ENCODE peak calls at places on chromosomes 2 and 18, in ten cellular contexts. One of them, this sample, is unnamed.

GRCh38 chr2:121626777-121627524 is 22.3 kb downstream of the CLASP1 start:
- DNase-seq in stomach: peak
- DNase-seq in psoas muscle: peak
- DNase-seq in left lung: no peak
- DNase-seq in breast epithelium: peak
- DNase-seq in GM12865: no peak
- DNase-seq in astrocyte of the cerebellum: peak
- DNase-seq in fibroblast of lung: peak
- DNase-seq in spleen: no peak
- DNase-seq in cardiac muscle cell: peak
- DNase-seq in this sample: peak

GRCh38 chr2:24623535-24623934 is 132.5 kb downstream of the NCOA1 start:
- DNase-seq in psoas muscle: no peak
- DNase-seq in spleen: no peak
- DNase-seq in stomach: no peak
- DNase-seq in astrocyte of the cerebellum: no peak
- DNase-seq in cardiac muscle cell: no peak
- DNase-seq in fibroblast of lung: no peak
- DNase-seq in breast epithelium: no peak
- DNase-seq in left lung: no peak
- DNase-seq in GM12865: no peak
- DNase-seq in this sample: no peak

GRCh38 chr2:85601771-85602475 is 575 bp downstream of the TMEM150A start:
- DNase-seq in cardiac muscle cell: peak
- DNase-seq in breast epithelium: peak
- DNase-seq in fibroblast of lung: peak
- DNase-seq in psoas muscle: peak
- DNase-seq in astrocyte of the cerebellum: no peak
- DNase-seq in spleen: peak
- DNase-seq in stomach: peak
- DNase-seq in left lung: peak
- DNase-seq in GM12865: no peak
- DNase-seq in this sample: peak

GRCh38 chr18:47595816-47596501 is 334.5 kb downstream of the SMAD2 start:
- DNase-seq in psoas muscle: no peak
- DNase-seq in stomach: no peak
- DNase-seq in cardiac muscle cell: no peak
- DNase-seq in fibroblast of lung: no peak
- DNase-seq in spleen: no peak
- DNase-seq in GM12865: peak
- DNase-seq in breast epithelium: no peak
- DNase-seq in astrocyte of the cerebellum: no peak
- DNase-seq in left lung: no peak
- DNase-seq in this sample: no peak

GRCh38 chr2:16206191-16206944 is 266.0 kb downstream of the MYCN start:
- DNase-seq in psoas muscle: no peak
- DNase-seq in spleen: no peak
- DNase-seq in left lung: no peak
- DNase-seq in fibroblast of lung: no peak
- DNase-seq in GM12865: no peak
- DNase-seq in cardiac muscle cell: no peak
- DNase-seq in breast epithelium: no peak
- DNase-seq in astrocyte of the cerebellum: no peak
- DNase-seq in stomach: no peak
- DNase-seq in this sample: no peak

GRCh38 chr2:99691931-99692330 is 202.1 kb upstream of the REV1 start:
- DNase-seq in left lung: no peak
- DNase-seq in spleen: no peak
- DNase-seq in breast epithelium: no peak
- DNase-seq in fibroblast of lung: peak
- DNase-seq in psoas muscle: peak
- DNase-seq in cardiac muscle cell: no peak
- DNase-seq in astrocyte of the cerebellum: no peak
- DNase-seq in GM12865: no peak
- DNase-seq in stomach: no peak
- DNase-seq in this sample: no peak

GRCh38 chr18:22021701-22022100 is 147.7 kb upstream of the GATA6 start:
- DNase-seq in stomach: peak
- DNase-seq in psoas muscle: no peak
- DNase-seq in GM12865: no peak
- DNase-seq in fibroblast of lung: no peak
- DNase-seq in cardiac muscle cell: no peak
- DNase-seq in breast epithelium: no peak
- DNase-seq in spleen: no peak
- DNase-seq in astrocyte of the cerebellum: no peak
- DNase-seq in left lung: no peak
- DNase-seq in this sample: no peak

GRCh38 chr2:23367760-23368159 is 17.2 kb upstream of the KLHL29 start:
- DNase-seq in stomach: no peak
- DNase-seq in psoas muscle: no peak
- DNase-seq in cardiac muscle cell: peak
- DNase-seq in fibroblast of lung: peak
- DNase-seq in spleen: no peak
- DNase-seq in left lung: no peak
- DNase-seq in breast epithelium: no peak
- DNase-seq in GM12865: no peak
- DNase-seq in astrocyte of the cerebellum: no peak
- DNase-seq in this sample: peak

GRCh38 chr2:231627384-231628156 is 34.9 kb downstream of the TEX44 start:
- DNase-seq in cardiac muscle cell: peak
- DNase-seq in psoas muscle: no peak
- DNase-seq in stomach: no peak
- DNase-seq in spleen: no peak
- DNase-seq in astrocyte of the cerebellum: no peak
- DNase-seq in GM12865: no peak
- DNase-seq in breast epithelium: no peak
- DNase-seq in left lung: no peak
- DNase-seq in fibroblast of lung: no peak
- DNase-seq in this sample: peak

GRCh38 chr2:21118302-21118920 is 5.4 kb upstream of the TDRD15 start:
- DNase-seq in cardiac muscle cell: peak
- DNase-seq in psoas muscle: no peak
- DNase-seq in GM12865: peak
- DNase-seq in astrocyte of the cerebellum: no peak
- DNase-seq in breast epithelium: no peak
- DNase-seq in spleen: no peak
- DNase-seq in left lung: no peak
- DNase-seq in stomach: no peak
- DNase-seq in fibroblast of lung: peak
- DNase-seq in this sample: peak

DNA sequence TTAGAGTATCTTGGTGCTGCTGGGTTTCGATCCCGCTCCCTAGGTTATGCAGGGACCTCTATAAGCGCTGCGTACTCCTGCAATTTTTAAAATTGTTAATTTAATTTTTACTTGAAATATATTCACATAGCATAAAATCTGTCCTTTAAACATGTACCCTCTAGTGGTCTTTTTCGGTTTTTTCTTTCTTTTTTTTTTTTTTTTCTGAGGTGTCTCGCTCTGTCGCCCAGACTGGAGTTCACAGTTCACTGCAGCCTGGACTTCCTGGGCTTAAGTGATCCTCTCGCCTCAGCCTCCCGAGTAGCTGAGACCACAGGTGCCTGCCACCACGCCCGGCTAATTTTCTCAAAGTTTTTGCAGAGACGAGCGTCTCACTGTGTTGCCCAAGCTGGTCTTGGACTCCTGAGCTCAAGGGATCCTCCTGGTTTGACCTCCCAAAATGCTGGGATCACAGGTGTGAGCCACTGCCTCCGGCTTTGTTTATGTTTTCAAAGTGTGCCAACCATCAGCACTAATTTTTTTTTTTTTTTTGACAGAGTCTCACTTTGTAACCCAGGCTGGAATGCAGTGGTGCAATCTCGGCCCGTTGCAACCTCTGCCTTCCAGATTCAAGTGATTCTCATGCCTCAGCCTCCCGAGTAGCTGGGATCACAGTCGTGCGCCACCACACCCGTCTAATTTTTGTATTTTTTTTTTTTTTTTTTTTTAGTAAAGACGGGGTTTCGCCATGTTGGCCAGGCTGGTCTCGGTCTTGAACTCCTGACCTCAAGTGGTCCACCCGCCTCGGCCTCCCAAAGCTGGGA is 585 bp upstream of the MOB1A start:
- DNase-seq in cardiac muscle cell: peak
- DNase-seq in stomach: no peak
- DNase-seq in left lung: no peak
- DNase-seq in spleen: peak
- DNase-seq in fibroblast of lung: no peak
- DNase-seq in psoas muscle: no peak
- DNase-seq in GM12865: peak
- DNase-seq in astrocyte of the cerebellum: no peak
- DNase-seq in breast epithelium: no peak
- DNase-seq in this sample: no peak
- H3K4me3 ChIP-seq in cardiac muscle cell: peak
- H3K4me3 ChIP-seq in stomach: peak
- H3K4me3 ChIP-seq in left lung: peak
- H3K4me3 ChIP-seq in spleen: peak
- H3K4me3 ChIP-seq in fibroblast of lung: peak
- H3K4me3 ChIP-seq in psoas muscle: peak
- H3K4me3 ChIP-seq in GM12865: peak
- H3K4me3 ChIP-seq in astrocyte of the cerebellum: peak
- H3K4me3 ChIP-seq in breast epithelium: peak
- H3K4me3 ChIP-seq in this sample: peak

GRCh38 chr18:6478111-6478510 is 63.4 kb upstream of the L3MBTL4 start:
- DNase-seq in stomach: no peak
- DNase-seq in breast epithelium: no peak
- DNase-seq in fibroblast of lung: no peak
- DNase-seq in GM12865: no peak
- DNase-seq in cardiac muscle cell: no peak
- DNase-seq in left lung: no peak
- DNase-seq in spleen: no peak
- DNase-seq in psoas muscle: no peak
- DNase-seq in astrocyte of the cerebellum: no peak
- DNase-seq in this sample: no peak

GRCh38 chr18:6479699-6480098 is 65.0 kb upstream of the L3MBTL4 start:
- DNase-seq in left lung: no peak
- DNase-seq in cardiac muscle cell: no peak
- DNase-seq in breast epithelium: no peak
- DNase-seq in fibroblast of lung: no peak
- DNase-seq in psoas muscle: no peak
- DNase-seq in astrocyte of the cerebellum: no peak
- DNase-seq in stomach: no peak
- DNase-seq in spleen: no peak
- DNase-seq in GM12865: no peak
- DNase-seq in this sample: no peak

GRCh38 chr18:6484659-6485058 is 69.9 kb upstream of the L3MBTL4 start:
- DNase-seq in astrocyte of the cerebellum: no peak
- DNase-seq in left lung: no peak
- DNase-seq in breast epithelium: no peak
- DNase-seq in stomach: no peak
- DNase-seq in spleen: no peak
- DNase-seq in psoas muscle: no peak
- DNase-seq in fibroblast of lung: no peak
- DNase-seq in cardiac muscle cell: no peak
- DNase-seq in GM12865: no peak
- DNase-seq in this sample: no peak

GRCh38 chr18:6486313-6486712 is 71.6 kb upstream of the L3MBTL4 start:
- DNase-seq in stomach: no peak
- DNase-seq in cardiac muscle cell: no peak
- DNase-seq in astrocyte of the cerebellum: no peak
- DNase-seq in fibroblast of lung: no peak
- DNase-seq in spleen: no peak
- DNase-seq in GM12865: peak
- DNase-seq in psoas muscle: no peak
- DNase-seq in breast epithelium: no peak
- DNase-seq in left lung: no peak
- DNase-seq in this sample: no peak

DNA sequence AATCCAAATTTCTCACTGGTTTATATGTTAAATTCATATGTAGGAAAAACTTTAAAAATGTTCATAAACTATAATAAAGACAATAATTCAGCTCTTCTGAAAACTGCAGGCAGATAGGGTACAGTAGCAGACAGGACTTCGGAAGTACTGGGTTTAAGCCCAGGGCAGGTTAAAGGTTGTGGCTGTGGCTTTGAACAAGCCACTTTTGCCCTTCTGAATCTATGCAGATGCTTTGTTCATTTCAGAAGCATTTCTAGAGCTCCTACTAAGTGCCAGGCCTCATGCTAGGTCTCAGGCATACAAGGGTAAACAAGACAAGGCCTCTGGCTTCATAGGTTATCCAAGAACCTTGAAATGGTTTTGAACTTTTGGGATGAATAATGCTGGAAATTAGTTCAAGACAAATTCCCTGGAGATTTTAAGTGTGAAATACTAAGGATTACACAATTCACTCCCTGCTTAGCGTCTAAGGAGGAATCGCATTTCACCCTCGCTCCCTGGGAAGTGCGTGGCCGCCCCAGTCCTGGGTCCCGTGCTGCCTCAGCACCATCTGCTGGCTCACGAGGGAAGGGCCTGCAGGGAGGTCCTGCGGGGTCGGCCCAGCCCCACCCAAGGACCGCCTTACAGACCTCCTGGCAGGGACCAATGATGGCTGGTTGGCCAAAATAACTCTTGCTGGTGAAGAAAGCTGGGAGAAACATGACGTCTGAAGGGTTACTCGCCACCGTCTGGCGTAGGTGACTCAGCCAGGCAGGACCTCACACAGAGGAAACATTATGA is 67.7 kb upstream of the L3MBTL4 start:
- DNase-seq in GM12865: peak
- DNase-seq in stomach: peak
- DNase-seq in spleen: peak
- DNase-seq in fibroblast of lung: peak
- DNase-seq in cardiac muscle cell: peak
- DNase-seq in psoas muscle: peak
- DNase-seq in left lung: peak
- DNase-seq in breast epithelium: peak
- DNase-seq in astrocyte of the cerebellum: peak
- DNase-seq in this sample: peak
- TF ChIP-seq CTCF in GM12865: peak
- TF ChIP-seq CTCF in stomach: no peak
- TF ChIP-seq CTCF in spleen: peak
- TF ChIP-seq CTCF in fibroblast of lung: peak
- TF ChIP-seq CTCF in cardiac muscle cell: peak
- TF ChIP-seq CTCF in psoas muscle: peak
- TF ChIP-seq CTCF in left lung: peak
- TF ChIP-seq CTCF in breast epithelium: peak
- TF ChIP-seq CTCF in astrocyte of the cerebellum: peak
- TF ChIP-seq CTCF in this sample: peak

GRCh38 chr2:239469101-239469960 is 68.5 kb upstream of the HDAC4 start:
- DNase-seq in fibroblast of lung: no peak
- DNase-seq in spleen: no peak
- DNase-seq in breast epithelium: no peak
- DNase-seq in psoas muscle: no peak
- DNase-seq in GM12865: no peak
- DNase-seq in cardiac muscle cell: no peak
- DNase-seq in stomach: peak
- DNase-seq in left lung: no peak
- DNase-seq in astrocyte of the cerebellum: no peak
- DNase-seq in this sample: no peak
- H3K4me3 ChIP-seq in fibroblast of lung: no peak
- H3K4me3 ChIP-seq in spleen: no peak
- H3K4me3 ChIP-seq in breast epithelium: no peak
- H3K4me3 ChIP-seq in psoas muscle: no peak
- H3K4me3 ChIP-seq in GM12865: no peak
- H3K4me3 ChIP-seq in cardiac muscle cell: no peak
- H3K4me3 ChIP-seq in stomach: no peak
- H3K4me3 ChIP-seq in left lung: no peak
- H3K4me3 ChIP-seq in astrocyte of the cerebellum: no peak
- H3K4me3 ChIP-seq in this sample: no peak

DNA sequence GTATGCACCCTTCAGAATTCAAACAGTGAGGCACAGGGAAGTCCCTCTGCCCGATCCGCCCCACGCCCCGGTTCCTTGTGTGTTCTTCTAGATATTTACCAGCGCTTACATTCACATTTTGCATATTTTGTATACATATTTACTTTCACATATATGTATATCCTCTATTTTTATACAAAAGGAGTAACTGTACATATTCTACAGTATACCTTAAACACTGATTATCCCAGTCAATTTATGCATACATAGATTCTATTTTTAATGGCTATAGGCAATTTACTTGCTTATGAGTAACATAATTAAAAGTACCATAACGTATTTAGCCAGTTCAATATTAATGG is 309 bp upstream of the DUSP11 start:
- DNase-seq in astrocyte of the cerebellum: no peak
- DNase-seq in cardiac muscle cell: no peak
- DNase-seq in left lung: no peak
- DNase-seq in fibroblast of lung: no peak
- DNase-seq in spleen: no peak
- DNase-seq in stomach: no peak
- DNase-seq in breast epithelium: no peak
- DNase-seq in psoas muscle: no peak
- DNase-seq in GM12865: no peak
- DNase-seq in this sample: no peak
- TF ChIP-seq CTCF in astrocyte of the cerebellum: no peak
- TF ChIP-seq CTCF in cardiac muscle cell: no peak
- TF ChIP-seq CTCF in left lung: no peak
- TF ChIP-seq CTCF in fibroblast of lung: no peak
- TF ChIP-seq CTCF in spleen: no peak
- TF ChIP-seq CTCF in stomach: no peak
- TF ChIP-seq CTCF in breast epithelium: no peak
- TF ChIP-seq CTCF in psoas muscle: no peak
- TF ChIP-seq CTCF in GM12865: no peak
- TF ChIP-seq CTCF in this sample: no peak